ENCODE peak calls at places on chromosomes 1 and 21, in six cellular contexts. One of them, this sample, is unnamed.
A peak's percentile ranks its signal among the peaks of the same experiment; 100 is the strongest.

GRCh38 chr21:39065912-39066311 is 117.3 kb downstream of the PSMG1 start:
- DNase-seq in spleen: no peak
- DNase-seq in psoas muscle: no peak
- DNase-seq in HCT116: no peak
- DNase-seq in PC-9: no peak
- DNase-seq in left lung: no peak
- DNase-seq in this sample: no peak

GRCh38 chr1:31855038-31855845 is 39.4 kb upstream of the SPOCD1 start:
- DNase-seq in spleen: no peak
- DNase-seq in psoas muscle: no peak
- DNase-seq in HCT116: no peak
- DNase-seq in PC-9: peak; percentile 80
- DNase-seq in left lung: no peak
- DNase-seq in this sample: peak; percentile 31

GRCh38 chr1:33758698-33759097 is 105.2 kb upstream of the HMGB4 start:
- DNase-seq in spleen: no peak
- DNase-seq in psoas muscle: no peak
- DNase-seq in HCT116: no peak
- DNase-seq in PC-9: no peak
- DNase-seq in left lung: no peak
- DNase-seq in this sample: peak; percentile 10

GRCh38 chr21:41847066-41847804 is 31.9 kb downstream of the PRDM15 start:
- DNase-seq in spleen: peak; percentile 65
- DNase-seq in psoas muscle: no peak
- DNase-seq in HCT116: no peak
- DNase-seq in PC-9: no peak
- DNase-seq in left lung: peak; percentile 61
- DNase-seq in this sample: peak; percentile 31

GRCh38 chr1:66993076-66993475 is 60.9 kb downstream of the SLC35D1 start:
- DNase-seq in spleen: no peak
- DNase-seq in psoas muscle: no peak
- DNase-seq in HCT116: no peak
- DNase-seq in PC-9: no peak
- DNase-seq in left lung: no peak
- DNase-seq in this sample: no peak

GRCh38 chr1:203366476-203366875 is 15.6 kb upstream of the FMOD start:
- DNase-seq in spleen: no peak
- DNase-seq in psoas muscle: no peak
- DNase-seq in HCT116: no peak
- DNase-seq in PC-9: no peak
- DNase-seq in left lung: no peak
- DNase-seq in this sample: no peak

GRCh38 chr1:52798331-52798730 is 44.2 kb upstream of the ZYG11A start:
- DNase-seq in spleen: no peak
- DNase-seq in psoas muscle: no peak
- DNase-seq in HCT116: no peak
- DNase-seq in PC-9: no peak
- DNase-seq in left lung: no peak
- DNase-seq in this sample: no peak

GRCh38 chr1:10031461-10031860 is 1.3 kb upstream of the UBE4B start:
- DNase-seq in spleen: no peak
- DNase-seq in psoas muscle: no peak
- DNase-seq in HCT116: no peak
- DNase-seq in PC-9: peak; percentile 63
- DNase-seq in left lung: no peak
- DNase-seq in this sample: no peak

GRCh38 chr21:33139084-33139483 is 69.1 kb downstream of the OLIG1 start:
- DNase-seq in spleen: no peak
- DNase-seq in psoas muscle: no peak
- DNase-seq in HCT116: no peak
- DNase-seq in PC-9: no peak
- DNase-seq in left lung: no peak
- DNase-seq in this sample: no peak

GRCh38 chr1:196403803-196404690 is 204.2 kb downstream of the KCNT2 start:
- DNase-seq in spleen: no peak
- DNase-seq in psoas muscle: no peak
- DNase-seq in HCT116: no peak
- DNase-seq in PC-9: no peak
- DNase-seq in left lung: no peak
- DNase-seq in this sample: no peak

GRCh38 chr1:228259951-228260350 is 52.1 kb downstream of the OBSCN start:
- DNase-seq in spleen: no peak
- DNase-seq in psoas muscle: no peak
- DNase-seq in HCT116: no peak
- DNase-seq in PC-9: no peak
- DNase-seq in left lung: no peak
- DNase-seq in this sample: no peak

GRCh38 chr1:111660204-111661150 is 40.9 kb downstream of the RAP1A start:
- DNase-seq in spleen: no peak
- DNase-seq in psoas muscle: no peak
- DNase-seq in HCT116: no peak
- DNase-seq in PC-9: peak; percentile 56
- DNase-seq in left lung: no peak
- DNase-seq in this sample: no peak

GRCh38 chr1:181073638-181074037 is 14.9 kb upstream of the IER5 start:
- DNase-seq in spleen: no peak
- DNase-seq in psoas muscle: no peak
- DNase-seq in HCT116: no peak
- DNase-seq in PC-9: peak; percentile 93
- DNase-seq in left lung: no peak
- DNase-seq in this sample: peak; percentile 95

GRCh38 chr1:101174722-101175121 is 62.1 kb upstream of the S1PR1 start:
- DNase-seq in spleen: no peak
- DNase-seq in psoas muscle: no peak
- DNase-seq in HCT116: no peak
- DNase-seq in PC-9: no peak
- DNase-seq in left lung: no peak
- DNase-seq in this sample: no peak

GRCh38 chr1:54497338-54497737 is 50.7 kb upstream of the ACOT11 start:
- DNase-seq in spleen: no peak
- DNase-seq in psoas muscle: no peak
- DNase-seq in HCT116: no peak
- DNase-seq in PC-9: no peak
- DNase-seq in left lung: no peak
- DNase-seq in this sample: no peak

GRCh38 chr1:54498383-54499096 is 49.5 kb upstream of the ACOT11 start:
- DNase-seq in spleen: no peak
- DNase-seq in psoas muscle: no peak
- DNase-seq in HCT116: no peak
- DNase-seq in PC-9: no peak
- DNase-seq in left lung: no peak
- DNase-seq in this sample: no peak

GRCh38 chr1:54500030-54500389 is 48.0 kb upstream of the ACOT11 start:
- DNase-seq in spleen: no peak
- DNase-seq in psoas muscle: no peak
- DNase-seq in HCT116: no peak
- DNase-seq in PC-9: no peak
- DNase-seq in left lung: no peak
- DNase-seq in this sample: no peak

GRCh38 chr1:54501849-54502248 is 46.2 kb upstream of the ACOT11 start:
- DNase-seq in spleen: no peak
- DNase-seq in psoas muscle: no peak
- DNase-seq in HCT116: no peak
- DNase-seq in PC-9: no peak
- DNase-seq in left lung: no peak
- DNase-seq in this sample: no peak

DNA sequence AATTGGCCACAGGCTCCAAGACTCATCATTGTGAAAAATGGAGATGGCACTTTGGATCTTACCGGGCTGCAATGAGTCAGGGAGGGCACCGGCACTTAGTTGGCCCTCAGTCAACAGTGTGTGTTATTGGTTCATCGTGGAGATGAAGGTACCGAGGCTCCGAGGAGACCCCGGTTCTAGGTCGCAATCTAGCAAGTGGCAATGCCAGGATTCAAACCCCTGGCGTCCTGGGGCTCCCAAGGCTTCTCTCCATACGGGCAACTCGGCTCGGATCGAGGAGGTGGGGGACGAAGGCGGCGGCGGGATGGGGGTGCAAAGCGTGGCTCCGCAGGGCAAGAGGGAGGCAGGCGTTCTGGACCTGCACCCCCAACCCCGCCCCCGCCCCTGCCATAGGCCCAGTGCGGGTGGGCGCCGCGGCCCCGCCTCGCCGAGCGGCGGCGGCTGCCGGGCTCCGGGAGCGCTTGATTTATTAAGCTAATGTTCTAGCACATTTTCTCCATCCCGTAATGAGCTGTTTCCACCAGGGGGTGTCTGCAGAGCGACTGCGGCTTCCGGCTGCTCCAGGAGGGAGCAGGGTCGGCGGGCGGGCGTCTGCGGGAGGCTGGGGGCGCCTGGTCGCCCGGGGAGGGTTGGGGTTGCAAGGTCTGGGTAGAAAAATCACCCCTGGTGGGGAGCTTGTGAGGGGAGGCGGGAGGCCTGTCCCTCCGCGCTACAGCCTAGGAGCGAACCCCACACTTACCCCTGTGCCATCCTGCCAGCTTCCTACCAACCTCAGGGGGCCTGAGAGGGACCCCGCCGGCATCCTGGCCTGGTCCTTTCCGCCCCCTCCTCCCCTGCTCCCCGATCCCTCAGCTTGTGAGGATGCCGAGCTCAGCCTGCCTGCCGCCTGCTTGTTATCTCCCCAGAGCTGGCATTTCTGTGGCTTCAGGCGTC is 48.7 kb upstream of the ACOT11 start:
- DNase-seq in spleen: no peak
- DNase-seq in psoas muscle: no peak
- DNase-seq in HCT116: no peak
- DNase-seq in PC-9: no peak
- DNase-seq in left lung: no peak
- DNase-seq in this sample: no peak
- H3K4me3 ChIP-seq in spleen: peak overlapping the region; percentile 24
- H3K4me3 ChIP-seq in psoas muscle: peak overlapping the region; percentile 60
- H3K4me3 ChIP-seq in HCT116: peak overlapping the region; percentile 56
- H3K4me3 ChIP-seq in PC-9: no peak overlapping the region
- H3K4me3 ChIP-seq in left lung: peak overlapping the region; percentile 21
- H3K4me3 ChIP-seq in this sample: peak overlapping the region; percentile 29

DNA sequence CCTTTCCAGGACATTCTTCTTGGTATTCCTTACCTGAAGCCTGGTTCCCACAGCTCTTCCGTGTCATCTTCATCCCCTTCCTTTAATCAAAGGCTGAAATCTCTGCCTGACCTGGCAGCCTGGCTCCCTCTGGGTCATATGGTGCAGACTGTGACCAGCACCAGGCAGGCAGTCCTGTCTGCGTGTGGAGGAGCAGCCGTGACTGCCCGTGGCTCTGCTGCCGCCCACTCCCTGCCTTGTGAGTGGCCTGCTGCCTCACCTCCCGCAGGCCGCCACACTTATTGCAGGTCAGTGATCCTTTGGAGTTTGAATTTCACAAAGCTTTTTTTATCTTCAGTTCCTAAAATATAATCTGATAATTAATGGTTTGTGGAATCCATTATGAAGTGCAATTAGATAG is 36.2 kb upstream of the EPHA8 start:
- DNase-seq in spleen: no peak
- DNase-seq in psoas muscle: no peak
- DNase-seq in HCT116: no peak
- DNase-seq in PC-9: no peak
- DNase-seq in left lung: no peak
- DNase-seq in this sample: no peak
- TF ChIP-seq CTCF in spleen: no peak
- TF ChIP-seq CTCF in psoas muscle: no peak
- TF ChIP-seq CTCF in HCT116: no peak
- TF ChIP-seq CTCF in PC-9: no peak
- TF ChIP-seq CTCF in left lung: no peak
- TF ChIP-seq CTCF in this sample: no peak

GRCh38 chr1:20033396-20033795 is 36.6 kb upstream of the PLA2G5 start:
- DNase-seq in spleen: no peak
- DNase-seq in psoas muscle: no peak
- DNase-seq in HCT116: no peak
- DNase-seq in PC-9: no peak
- DNase-seq in left lung: no peak
- DNase-seq in this sample: no peak
- H3K4me3 ChIP-seq in spleen: no peak overlapping the region
- H3K4me3 ChIP-seq in psoas muscle: no peak overlapping the region
- H3K4me3 ChIP-seq in HCT116: no peak overlapping the region
- H3K4me3 ChIP-seq in PC-9: no peak overlapping the region
- H3K4me3 ChIP-seq in left lung: no peak overlapping the region
- H3K4me3 ChIP-seq in this sample: no peak overlapping the region

GRCh38 chr1:222711319-222712252 is 705 bp downstream of the AIDA start:
- DNase-seq in spleen: peak; percentile 90
- DNase-seq in psoas muscle: peak; percentile 66
- DNase-seq in HCT116: peak; percentile 37
- DNase-seq in PC-9: peak; percentile 83
- DNase-seq in left lung: peak; percentile 81
- DNase-seq in this sample: peak; percentile 40

GRCh38 chr1:222709700-222710153 is 2.6 kb downstream of the AIDA start:
- DNase-seq in spleen: no peak
- DNase-seq in psoas muscle: no peak
- DNase-seq in HCT116: no peak
- DNase-seq in PC-9: no peak
- DNase-seq in left lung: no peak
- DNase-seq in this sample: no peak

GRCh38 chr1:222702210-222702609 is 10.1 kb downstream of the AIDA start:
- DNase-seq in spleen: no peak
- DNase-seq in psoas muscle: no peak
- DNase-seq in HCT116: no peak
- DNase-seq in PC-9: no peak
- DNase-seq in left lung: no peak
- DNase-seq in this sample: no peak

GRCh38 chr1:222704260-222704659 is 8.0 kb downstream of the AIDA start:
- DNase-seq in spleen: no peak
- DNase-seq in psoas muscle: no peak
- DNase-seq in HCT116: no peak
- DNase-seq in PC-9: no peak
- DNase-seq in left lung: no peak
- DNase-seq in this sample: no peak

GRCh38 chr1:222706815-222707214 is 5.5 kb downstream of the AIDA start:
- DNase-seq in spleen: no peak
- DNase-seq in psoas muscle: no peak
- DNase-seq in HCT116: no peak
- DNase-seq in PC-9: no peak
- DNase-seq in left lung: no peak
- DNase-seq in this sample: no peak
- TF ChIP-seq CTCF in spleen: no peak
- TF ChIP-seq CTCF in psoas muscle: no peak
- TF ChIP-seq CTCF in HCT116: no peak
- TF ChIP-seq CTCF in PC-9: no peak
- TF ChIP-seq CTCF in left lung: no peak
- TF ChIP-seq CTCF in this sample: no peak

DNA sequence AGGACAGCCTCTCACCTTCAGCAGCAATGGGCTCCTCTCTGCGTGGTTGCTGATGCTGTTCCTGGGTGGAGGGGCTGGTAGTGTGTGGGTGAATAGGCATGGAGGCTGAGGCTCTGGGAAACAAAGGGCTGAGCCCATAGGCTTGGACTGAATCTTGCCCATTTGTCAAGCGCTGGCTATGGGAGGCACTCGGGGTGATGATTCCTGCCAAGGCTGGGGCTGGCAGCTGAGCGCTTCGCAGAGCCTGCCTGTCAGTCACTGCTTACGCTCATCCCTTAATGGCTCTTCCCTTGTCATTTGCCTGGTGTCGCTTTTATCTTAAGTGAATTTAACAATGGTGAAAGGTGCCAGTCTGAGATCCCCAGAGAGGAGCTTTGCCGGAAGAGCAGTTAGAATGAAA is 353.3 kb downstream of the PBX1 start:
- DNase-seq in spleen: no peak
- DNase-seq in psoas muscle: peak; percentile 11
- DNase-seq in HCT116: no peak
- DNase-seq in PC-9: no peak
- DNase-seq in left lung: no peak
- DNase-seq in this sample: no peak
- H3K4me3 ChIP-seq in spleen: no peak overlapping the region
- H3K4me3 ChIP-seq in psoas muscle: peak overlapping the region; percentile 15
- H3K4me3 ChIP-seq in HCT116: no peak overlapping the region
- H3K4me3 ChIP-seq in PC-9: no peak overlapping the region
- H3K4me3 ChIP-seq in left lung: no peak overlapping the region
- H3K4me3 ChIP-seq in this sample: no peak overlapping the region

This sample was measured in HFF-Myc.